ENCODE peak calls at places on chromosomes 7 and 10, in seven cellular contexts. W is HCT116, U is K562, Q is SK-N-SH, C is H1, G is Panc1, L is GM23338. T is an unnamed sample.

GRCh38 chr10:3554121-3554522 is 230.9 kb downstream of the KLF6 start:
- DNase-seq in L (no peak), G (no peak), Q (no peak), W (no peak), U (no peak), C (no peak), T (no peak)

GRCh38 chr10:99964791-99965190 is 45.0 kb downstream of the DNMBP start:
- DNase-seq in C (no peak), Q (no peak), W (no peak), G (no peak), U (no peak), L (no peak), T (no peak)

GRCh38 chr7:84175461-84175860 is 19.1 kb downstream of the SEMA3A start:
- DNase-seq in Q (no peak), U (no peak), C (no peak), L (no peak), G (no peak), W (no peak), T (no peak)

GRCh38 chr7:94584113-94584512 is 71.8 kb downstream of the SGCE start:
- DNase-seq in C (no peak), U (no peak), Q (no peak), L (no peak), G (no peak), W (no peak), T (no peak)

GRCh38 chr7:36264123-36264916 is 111.3 kb downstream of the EEPD1 start:
- DNase-seq in L (no peak), Q (peak; percentile 21), G (no peak), C (no peak), W (no peak), U (no peak), T (peak; percentile 80)

GRCh38 chr7:128879939-128880746 is 17.5 kb downstream of the ATP6V1F start:
- DNase-seq in C (no peak), L (peak; percentile 89), U (peak; percentile 93), W (no peak), G (no peak), Q (peak; percentile 99), T (peak; percentile 19)

GRCh38 chr7:157282141-157282801 is 54.5 kb upstream of the DNAJB6 start:
- DNase-seq in L (no peak), U (no peak), W (no peak), G (no peak), C (no peak), Q (peak; percentile 47), T (no peak)

GRCh38 chr10:79331709-79332108 is 15.6 kb upstream of the PPIF start:
- DNase-seq in L (no peak), Q (no peak), G (no peak), U (no peak), W (no peak), C (no peak), T (peak; percentile 46)

GRCh38 chr10:86415583-86415982 is 49.0 kb upstream of the GRID1 start:
- DNase-seq in U (no peak), Q (no peak), L (no peak), W (no peak), G (no peak), C (no peak), T (no peak)

GRCh38 chr10:15352201-15352600 is 18.9 kb downstream of the FAM171A1 start:
- DNase-seq in Q (no peak), G (no peak), U (no peak), W (no peak), C (no peak), L (no peak), T (no peak)

GRCh38 chr10:122373713-122374112 is 795 bp upstream of the PLEKHA1 start:
- DNase-seq in C (no peak), L (peak; percentile 11), W (no peak), G (no peak), U (no peak), Q (peak; percentile 35), T (no peak)

GRCh38 chr10:77163670-77164348 is 473.8 kb downstream of the KCNMA1 start:
- DNase-seq in W (peak; percentile 43), C (no peak), G (peak; percentile 98), Q (peak; percentile 22), U (no peak), L (no peak), T (no peak)

GRCh38 chr10:25753776-25754175 is 180.3 kb upstream of the MYO3A start:
- DNase-seq in L (no peak), Q (no peak), G (no peak), W (no peak), U (no peak), C (no peak), T (peak; percentile 79)

GRCh38 chr7:139791316-139791715 is 13.5 kb upstream of the HIPK2 start:
- DNase-seq in W (no peak), G (no peak), L (no peak), C (no peak), Q (no peak), U (no peak), T (no peak)

GRCh38 chr10:86013568-86013967 is 353.0 kb downstream of the GRID1 start:
- DNase-seq in W (no peak), G (no peak), L (no peak), C (no peak), Q (no peak), U (no peak), T (no peak)

GRCh38 chr10:57948796-57949195 is 318.9 kb downstream of the IPMK start:
- DNase-seq in C (no peak), W (no peak), L (no peak), G (no peak), Q (no peak), U (no peak), T (no peak)

GRCh38 chr7:82305347-82306005 is 138.1 kb downstream of the CACNA2D1 start:
- DNase-seq in G (no peak), L (peak; percentile 48), C (no peak), Q (no peak), W (no peak), U (no peak), T (no peak)

GRCh38 chr10:18463673-18464211 is 187.6 kb downstream of the NSUN6 start:
- DNase-seq in U (no peak), G (no peak), C (no peak), Q (no peak), W (no peak), L (no peak), T (no peak)

GRCh38 chr10:33327750-33328149 is 6.7 kb downstream of the NRP1 start:
- DNase-seq in Q (no peak), C (no peak), L (peak; percentile 46), U (no peak), G (no peak), W (no peak), T (no peak)

GRCh38 chr10:359762-360161 is 224.5 kb downstream of the ZMYND11 start:
- DNase-seq in C (no peak), L (no peak), G (no peak), Q (no peak), W (no peak), U (no peak), T (no peak)

GRCh38 chr7:80659120-80660055 is 20.9 kb downstream of the CD36 start:
- DNase-seq in L (peak; percentile 44), Q (peak; percentile 31), W (peak; percentile 31), C (no peak), G (no peak), U (peak; percentile 29), T (no peak)

DNA sequence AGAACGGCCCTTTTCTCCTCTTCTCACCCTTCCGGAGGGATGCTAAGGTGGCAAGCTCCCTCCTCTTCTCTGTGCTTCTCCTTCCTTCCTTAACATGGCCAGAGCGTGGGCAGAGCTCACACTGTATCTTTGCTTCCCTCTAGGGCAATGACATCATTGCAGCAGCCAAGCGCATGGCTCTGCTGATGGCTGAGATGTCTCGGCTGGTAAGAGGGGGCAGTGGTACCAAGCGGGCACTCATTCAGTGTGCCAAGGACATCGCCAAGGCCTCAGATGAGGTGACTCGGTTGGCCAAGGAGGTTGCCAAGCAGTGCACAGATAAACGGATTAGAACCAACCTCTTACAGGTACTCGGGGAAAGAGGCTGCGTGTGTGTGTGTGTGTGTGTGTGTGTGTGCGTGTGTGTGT is 36.6 kb downstream of the AP3M1 start:
- DNase-seq in G (no peak), L (no peak), U (no peak), Q (peak; percentile 66), W (no peak), C (no peak), T (no peak)
- TF ChIP-seq POLR2AphosphoS5 in G (no peak), L (no peak), U (no peak), Q (no peak), W (no peak), C (no peak), T (no peak)

DNA sequence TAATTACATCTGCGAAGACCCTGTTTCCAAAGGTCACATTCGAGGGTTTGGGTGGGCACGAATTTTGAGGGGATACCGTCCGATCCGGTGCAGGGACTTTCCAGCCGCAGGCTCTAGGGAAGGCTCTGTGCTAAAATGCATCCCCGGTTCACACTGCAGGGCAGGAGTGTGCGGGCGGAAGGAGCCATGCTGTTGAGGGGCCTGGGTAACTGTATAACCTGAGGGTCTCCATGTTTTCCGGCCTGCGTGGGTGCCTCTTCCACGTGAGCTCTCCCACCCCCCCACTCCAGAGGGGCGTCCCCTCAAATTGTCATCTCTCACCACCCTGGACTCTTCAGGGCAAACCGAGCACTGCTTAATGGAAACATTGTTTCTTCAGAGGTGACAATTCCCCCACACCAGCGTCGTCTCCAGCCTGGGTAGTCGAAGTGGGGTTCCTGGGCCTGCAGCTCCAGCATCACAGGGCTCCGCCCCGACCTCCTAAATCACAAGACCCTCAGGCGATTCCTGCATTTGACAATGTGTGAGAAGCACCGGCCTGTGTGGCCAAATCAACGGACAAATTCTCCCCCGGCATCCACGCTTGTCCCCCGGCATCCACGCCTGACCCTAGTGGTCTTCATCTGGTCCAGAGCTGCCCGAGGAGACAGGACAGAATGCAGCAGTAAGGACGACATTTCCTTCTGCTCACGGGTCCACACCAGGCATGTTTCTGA is 51.2 kb downstream of the FOXL3 start:
- DNase-seq in L (no peak), G (no peak), W (no peak), C (no peak), U (no peak), Q (no peak), T (no peak)
- H3K4me3 ChIP-seq in L (no peak overlapping the region), G (no peak overlapping the region), W (no peak overlapping the region), C (no peak overlapping the region), U (no peak overlapping the region), Q (no peak overlapping the region), T (no peak overlapping the region)

GRCh38 chr7:46942574-46942973 is 639.3 kb downstream of the TNS3 start:
- DNase-seq in G (no peak), U (no peak), L (peak; percentile 4), W (no peak), C (no peak), Q (no peak), T (no peak)

GRCh38 chr7:46939558-46939957 is 642.4 kb downstream of the TNS3 start:
- DNase-seq in C (no peak), U (no peak), W (no peak), L (no peak), G (no peak), Q (no peak), T (peak; percentile 11)

GRCh38 chr7:46937826-46938225 is 644.1 kb downstream of the TNS3 start:
- DNase-seq in U (no peak), W (no peak), C (no peak), G (no peak), Q (no peak), L (no peak), T (no peak)

GRCh38 chr7:46939089-46939488 is 642.8 kb downstream of the TNS3 start:
- DNase-seq in W (no peak), C (no peak), G (no peak), U (no peak), Q (no peak), L (no peak), T (no peak)

GRCh38 chr7:46940178-46940577 is 641.7 kb downstream of the TNS3 start:
- DNase-seq in G (no peak), Q (no peak), W (no peak), L (no peak), C (no peak), U (no peak), T (no peak)
- H3K27ac ChIP-seq in G (no peak overlapping the region), Q (no peak overlapping the region), W (no peak overlapping the region), L (no peak overlapping the region), C (no peak overlapping the region), U (no peak overlapping the region), T (no peak overlapping the region)

GRCh38 chr10:72263613-72264241 is 10.0 kb upstream of the DDIT4 start:
- DNase-seq in C (no peak), L (peak; percentile 23), Q (no peak), G (no peak), U (no peak), W (no peak), T (no peak)
- TF ChIP-seq POLR2AphosphoS5 in C (no peak), L (no peak), Q (no peak), G (no peak), U (no peak), W (peak; percentile 65), T (no peak)